ENCODE peak calls at places on chromosomes 7 and 10, in seven cellular contexts. D, A, N, P, Q, Y and T are unnamed samples.

GRCh38 chr10:6699336-6699735 is 119.3 kb upstream of the PRKCQ start:
- DNase-seq in Y (no peak), P (no peak), Q (no peak), A (no peak), D (no peak), N (no peak), T (no peak)

GRCh38 chr7:5470721-5471311 is 47.2 kb upstream of the TNRC18 start:
- DNase-seq in Q (peak), N (no peak), D (no peak), A (no peak), P (no peak), Y (no peak), T (no peak)

GRCh38 chr10:19785366-19785765 is 30.9 kb upstream of the PLXDC2 start:
- DNase-seq in A (no peak), P (no peak), D (no peak), Q (no peak), N (no peak), Y (no peak), T (no peak)

GRCh38 chr10:23338886-23339285 is 5.7 kb downstream of the C10orf67 start:
- DNase-seq in A (no peak), N (peak), Y (no peak), Q (no peak), D (no peak), P (no peak), T (no peak)

GRCh38 chr10:106424076-106424475 is 740.4 kb downstream of the SORCS1 start:
- DNase-seq in Y (no peak), N (no peak), P (no peak), Q (no peak), D (no peak), A (no peak), T (no peak)

GRCh38 chr10:71143610-71144009 is 68.8 kb upstream of the UNC5B start:
- DNase-seq in A (no peak), Y (no peak), P (no peak), D (no peak), N (no peak), Q (no peak), T (no peak)

GRCh38 chr7:684416-684815 is 42.1 kb upstream of the DNAAF5 start:
- DNase-seq in Y (no peak), A (no peak), P (no peak), N (no peak), D (no peak), Q (no peak), T (no peak)

GRCh38 chr7:45590679-45591057 is 16.5 kb downstream of the ADCY1 start:
- DNase-seq in Q (peak), P (no peak), A (no peak), D (no peak), Y (no peak), N (no peak), T (no peak)

GRCh38 chr7:31046723-31047122 is 5.4 kb upstream of the ADCYAP1R1 start:
- DNase-seq in N (no peak), Y (no peak), Q (no peak), A (no peak), P (no peak), D (no peak), T (no peak)

GRCh38 chr10:131121511-131122035 is 189.9 kb downstream of the TCERG1L start:
- DNase-seq in P (no peak), A (no peak), Y (no peak), N (no peak), D (no peak), Q (no peak), T (no peak)

GRCh38 chr7:96314402-96315108 is 7.3 kb downstream of the SLC25A13 start:
- DNase-seq in Y (peak), D (no peak), Q (no peak), P (no peak), N (peak), A (no peak), T (no peak)

GRCh38 chr7:12583922-12584321 is 13.4 kb downstream of the SCIN start:
- DNase-seq in D (no peak), P (no peak), Q (no peak), A (no peak), N (no peak), Y (no peak), T (no peak)

GRCh38 chr7:92135100-92135429 is 788 bp upstream of the CYP51A1 start:
- DNase-seq in Q (no peak), N (no peak), P (no peak), A (no peak), Y (no peak), D (no peak), T (no peak)

GRCh38 chr7:107315821-107316220 is 147.0 kb downstream of the HBP1 start:
- DNase-seq in A (no peak), Q (no peak), D (no peak), N (no peak), Y (no peak), P (no peak), T (no peak)

GRCh38 chr7:157507987-157508386 is 171.2 kb downstream of the DNAJB6 start:
- DNase-seq in N (no peak), P (no peak), Q (no peak), A (no peak), D (no peak), Y (no peak), T (no peak)

GRCh38 chr10:60527676-60528075 is 138.0 kb upstream of the ANK3 start:
- DNase-seq in A (no peak), Y (no peak), Q (no peak), N (no peak), D (no peak), P (no peak), T (no peak)

GRCh38 chr10:70558871-70559810 is 43.4 kb downstream of the PRF1 start:
- DNase-seq in D (peak), A (peak), P (peak), Y (peak), N (no peak), Q (peak), T (peak)